ENCODE peak calls at places on chromosomes 13 and 19, in seven cellular contexts. K is GM23338, Z is GM20000, Y is tibial nerve, F is left ventricle myocardium inferior, Q is astrocyte of the spinal cord, I is tibial artery. D is an unnamed sample.

GRCh38 chr19:8445488-8446001 is 770 bp downstream of the HNRNPM start:
- DNase-seq in Y (peak), K (peak), Q (no peak), Z (peak), F (peak), I (peak), D (peak)

GRCh38 chr13:25905411-25906010 is 146.3 kb downstream of the SHISA2 start:
- DNase-seq in I (no peak), Q (no peak), Z (no peak), K (no peak), Y (no peak), F (no peak), D (no peak)

GRCh38 chr13:38804061-38804460 is 117.2 kb downstream of the FREM2 start:
- DNase-seq in K (no peak), I (no peak), Y (no peak), Q (no peak), F (no peak), Z (no peak), D (no peak)

GRCh38 chr13:21668665-21669599 is 1.9 kb upstream of the FGF9 start:
- DNase-seq in Z (peak), Y (no peak), Q (peak), I (peak), F (no peak), K (peak), D (peak)

GRCh38 chr13:74298912-74299311 is 164.7 kb upstream of the KLF12 start:
- DNase-seq in Y (no peak), Z (no peak), K (no peak), F (no peak), Q (no peak), I (no peak), D (no peak)

GRCh38 chr13:52002361-52002760 is 8.9 kb downstream of the ATP7B start:
- DNase-seq in F (no peak), I (no peak), Z (no peak), Q (no peak), K (peak), Y (no peak), D (no peak)

GRCh38 chr13:70310720-70311119 is 202.5 kb upstream of the KLHL1 start:
- DNase-seq in Q (peak), Z (peak), Y (no peak), K (peak), I (no peak), F (no peak), D (peak)

GRCh38 chr13:26601669-26602068 is 44.2 kb downstream of the WASF3 start:
- DNase-seq in Z (peak), F (no peak), Q (no peak), I (no peak), K (no peak), Y (no peak), D (peak)

GRCh38 chr13:89115307-89115706 is 1444.1 kb downstream of the SLITRK5 start:
- DNase-seq in Z (no peak), K (peak), F (no peak), Q (no peak), I (no peak), Y (no peak), D (no peak)

GRCh38 chr13:79413521-79413920 is 7.5 kb upstream of the RBM26 start:
- DNase-seq in Q (no peak), K (no peak), F (no peak), I (no peak), Z (no peak), Y (no peak), D (no peak)

GRCh38 chr19:34838753-34839431 is 65.9 kb upstream of the ZNF599 start:
- DNase-seq in Y (no peak), Z (no peak), K (peak), I (no peak), F (no peak), Q (no peak), D (no peak)

GRCh38 chr13:110797230-110797877 is 83.9 kb downstream of the ING1 start:
- DNase-seq in F (no peak), Q (no peak), Z (no peak), Y (no peak), I (no peak), K (peak), D (no peak)

GRCh38 chr19:10078329-10078728 is 7.8 kb upstream of the SHFL start:
- DNase-seq in K (no peak), Q (no peak), Y (no peak), F (no peak), I (no peak), Z (no peak), D (no peak)

GRCh38 chr19:12778020-12778904 is 2.9 kb upstream of the HOOK2 start:
- DNase-seq in F (peak), K (peak), Z (peak), I (peak), Q (peak), Y (peak), D (peak)

GRCh38 chr19:16671652-16672274 is 10.8 kb downstream of the TMEM38A start:
- DNase-seq in Z (no peak), Q (no peak), K (no peak), F (peak), Y (no peak), I (no peak), D (no peak)

GRCh38 chr19:16673226-16673625 is 12.3 kb downstream of the TMEM38A start:
- DNase-seq in Q (no peak), K (no peak), Y (no peak), F (no peak), I (no peak), Z (no peak), D (no peak)

GRCh38 chr19:16668176-16668575 is 7.2 kb downstream of the TMEM38A start:
- DNase-seq in F (no peak), Z (no peak), Y (no peak), Q (no peak), I (no peak), K (no peak), D (no peak)

GRCh38 chr19:16676101-16676798 is 15.3 kb downstream of the TMEM38A start:
- DNase-seq in Q (no peak), F (no peak), K (no peak), Y (no peak), I (no peak), Z (no peak), D (no peak)

DNA sequence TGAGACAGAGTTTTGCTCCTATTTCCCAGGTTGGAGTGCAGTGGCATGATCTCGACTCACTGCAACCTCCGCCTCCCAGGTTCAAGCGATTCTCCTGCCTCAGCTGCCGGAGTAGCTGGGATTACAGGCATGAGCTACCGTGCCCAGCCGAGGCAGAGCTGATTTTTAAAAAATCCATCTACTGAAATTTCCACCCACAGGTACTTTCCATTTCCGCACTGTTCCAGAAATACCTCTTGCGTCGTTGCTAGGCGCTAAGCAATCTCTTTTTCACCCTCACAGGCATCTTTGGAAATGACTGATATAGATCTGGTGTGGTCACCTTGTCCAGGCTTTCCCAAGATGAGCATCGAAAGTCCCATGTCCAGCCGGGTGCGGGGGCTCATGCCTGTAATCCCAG is 9.4 kb downstream of the TMEM38A start:
- DNase-seq in I (no peak), Q (no peak), F (no peak), K (no peak), Y (no peak), Z (no peak), D (no peak)
- TF ChIP-seq CTCF in I (no peak), Q (no peak), F (no peak), K (no peak), Y (no peak), Z (no peak), D (no peak)

GRCh38 chr13:61410669-61411297 is 4.9 kb downstream of the PCDH20 start:
- DNase-seq in I (no peak), Q (peak), K (peak), F (no peak), Z (peak), Y (no peak), D (no peak)
- TF ChIP-seq CTCF in I (peak), Q (peak), K (peak), F (peak), Z (no peak), Y (no peak), D (no peak)

DNA sequence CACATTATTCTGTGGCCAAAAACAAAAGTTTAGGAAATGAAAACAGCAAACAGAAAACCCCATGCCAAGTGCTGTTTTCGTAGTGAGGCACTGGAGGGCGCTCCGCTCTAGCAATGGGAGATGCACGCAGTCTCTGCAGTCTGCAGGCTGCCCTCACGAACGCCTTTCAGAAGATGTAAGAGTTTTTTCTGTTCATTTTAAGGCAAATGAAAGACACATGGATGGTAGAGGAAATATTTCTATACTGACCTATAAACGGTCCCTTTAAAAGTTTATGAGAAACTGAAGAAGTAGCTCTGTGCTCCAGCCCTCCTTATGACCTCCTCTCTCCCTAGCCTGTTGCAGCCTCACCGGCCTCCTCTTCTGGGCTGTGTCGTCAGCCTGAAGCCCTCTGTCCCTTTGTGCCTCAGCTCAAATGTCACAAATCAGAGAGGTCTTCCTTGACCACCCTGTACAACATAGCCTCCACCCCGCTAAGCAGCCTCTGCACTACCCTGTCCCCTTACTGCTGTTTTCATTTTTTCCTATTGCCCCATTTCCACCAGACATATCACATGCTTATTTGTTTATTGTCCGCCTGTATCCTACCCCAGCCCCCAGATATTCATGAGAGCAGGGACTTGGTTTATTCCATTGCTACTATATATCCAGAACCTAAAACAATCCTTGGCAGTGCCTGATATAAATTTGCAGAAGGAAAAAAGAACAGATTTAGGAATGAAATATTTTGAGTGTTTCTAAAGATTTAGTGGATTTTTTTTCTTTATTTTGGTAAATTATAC is 116.4 kb downstream of the TM9SF2 start:
- DNase-seq in I (peak), Q (peak), Y (peak), K (peak), F (no peak), Z (no peak), D (no peak)
- TF ChIP-seq CTCF in I (peak), Q (peak), Y (peak), K (peak), F (peak), Z (peak), D (peak)

DNA sequence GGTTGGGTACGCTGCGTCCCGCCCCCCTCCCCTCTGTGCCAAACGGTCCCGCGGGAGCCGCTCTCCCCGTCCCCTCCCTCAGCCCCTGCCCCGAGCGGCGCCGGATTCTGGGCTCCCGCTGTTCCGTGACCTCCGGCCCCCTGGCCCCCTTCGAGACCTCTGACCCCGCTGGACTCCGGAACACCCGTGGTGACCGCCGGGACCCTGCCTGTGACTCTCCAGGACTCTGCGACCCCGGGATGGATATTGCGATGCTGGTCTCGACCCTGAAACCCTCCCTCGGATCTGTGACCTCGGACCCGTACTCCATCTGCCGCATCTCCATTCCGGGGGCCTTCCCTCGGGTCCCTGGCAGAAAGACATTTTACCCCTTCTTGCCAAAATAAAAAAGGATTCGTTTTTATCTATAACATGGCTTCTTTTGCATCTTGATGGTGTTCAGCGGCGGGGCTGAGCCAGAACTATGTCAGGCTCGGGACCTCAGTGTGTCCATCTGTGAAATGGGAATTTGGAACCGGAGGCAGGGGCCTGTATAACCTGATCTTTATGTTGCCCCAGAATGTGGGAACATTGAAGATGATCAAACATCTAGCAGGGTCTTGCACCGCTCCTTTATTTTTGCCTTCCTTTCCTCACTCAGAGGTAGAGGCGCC is 654 bp upstream of the MEGF8 start:
- DNase-seq in F (no peak), Q (no peak), K (no peak), Z (no peak), I (no peak), Y (no peak), D (no peak)
- TF ChIP-seq CTCF in F (no peak), Q (no peak), K (peak), Z (no peak), I (no peak), Y (peak), D (no peak)